ENCODE peak calls at places on chromosomes 1 and 21, in nine cellular contexts. L is mucosa of descending colon; U is HT1080; P is heart left ventricle; B is right cardiac atrium; Y is stimulated activated CD4-positive, alpha-beta T cell treated with anti-CD3 and anti-CD28 coated beads, Interleukin-12 subunit alpha, Interleukin-12 subunit beta, amount 100 ng/mL, for 4 hours; C is body of pancreas; I is NAMALWA; Z is ELF-1. D is an unnamed sample.

GRCh38 chr1:174789399-174789798 is 210.3 kb upstream of the CACYBP start:
- DNase-seq in L (no peak), U (peak), Y (no peak), I (no peak), B (no peak), C (no peak), Z (no peak), P (no peak), D (no peak)

GRCh38 chr1:36101546-36101945 is 12.9 kb downstream of the ADPRS start:
- DNase-seq in P (no peak), Y (no peak), B (peak), Z (no peak), C (no peak), I (no peak), U (no peak), L (no peak), D (no peak)

GRCh38 chr1:210445485-210445884 is 116.8 kb downstream of the HHAT start:
- DNase-seq in P (no peak), Y (no peak), I (no peak), Z (no peak), L (no peak), B (no peak), C (no peak), U (no peak), D (no peak)

GRCh38 chr1:29466258-29466657 is 229.9 kb downstream of the PTPRU start:
- DNase-seq in L (no peak), I (no peak), B (no peak), C (no peak), P (no peak), Y (no peak), Z (no peak), U (no peak), D (no peak)

GRCh38 chr1:94746635-94747525 is 73.3 kb upstream of the SLC44A3 start:
- DNase-seq in U (no peak), C (peak), B (peak), P (no peak), Y (no peak), Z (peak), L (no peak), I (no peak), D (no peak)

GRCh38 chr1:9842073-9842711 is 18.4 kb upstream of the CLSTN1 start:
- DNase-seq in Y (no peak), U (no peak), B (no peak), L (peak), I (no peak), C (no peak), P (no peak), Z (no peak), D (no peak)

GRCh38 chr21:45699251-45699942 is 55.9 kb downstream of the PCBP3 start:
- DNase-seq in U (no peak), Y (no peak), L (no peak), C (no peak), I (no peak), Z (no peak), P (no peak), B (no peak), D (no peak)

GRCh38 chr21:40680311-40680710 is 166.6 kb downstream of the DSCAM start:
- DNase-seq in I (no peak), P (no peak), C (no peak), U (no peak), L (no peak), B (no peak), Z (no peak), Y (no peak), D (no peak)

GRCh38 chr1:231020139-231020601 is 19.9 kb downstream of the FAM89A start:
- DNase-seq in L (no peak), U (peak), Y (no peak), C (no peak), B (no peak), P (no peak), Z (no peak), I (no peak), D (peak)

GRCh38 chr1:94061513-94062443 is 59.2 kb downstream of the ABCA4 start:
- DNase-seq in Z (peak), P (peak), Y (peak), C (peak), L (no peak), I (peak), B (peak), U (peak), D (peak)

GRCh38 chr1:113616201-113616600 is 143.1 kb downstream of the PHTF1 start:
- DNase-seq in Y (no peak), B (no peak), I (no peak), U (peak), P (no peak), C (no peak), L (no peak), Z (no peak), D (no peak)

GRCh38 chr1:27029517-27029916 is 16.9 kb upstream of the TENT5B start:
- DNase-seq in Z (no peak), I (no peak), L (no peak), U (no peak), C (no peak), B (no peak), P (no peak), Y (no peak), D (no peak)

GRCh38 chr1:145879775-145880174 is 5.9 kb downstream of the ANKRD35 start:
- DNase-seq in B (no peak), L (no peak), Y (no peak), C (no peak), Z (peak), U (no peak), I (no peak), P (no peak), D (no peak)

GRCh38 chr1:165875171-165875570 is 47.8 kb downstream of the UCK2 start:
- DNase-seq in B (no peak), Y (no peak), L (no peak), Z (no peak), P (no peak), U (no peak), I (no peak), C (peak), D (no peak)

GRCh38 chr1:228989992-228990827 is 254.9 kb downstream of the RHOU start:
- DNase-seq in Y (no peak), P (peak), L (peak), C (peak), Z (peak), U (no peak), B (peak), I (peak), D (peak)

GRCh38 chr1:155485945-155486344 is 76.7 kb downstream of the ASH1L start:
- DNase-seq in C (no peak), Z (no peak), Y (no peak), I (peak), P (no peak), B (no peak), U (no peak), L (no peak), D (no peak)

GRCh38 chr1:68317543-68317942 is 85.2 kb upstream of the WLS start:
- DNase-seq in L (no peak), C (no peak), P (no peak), Y (no peak), B (no peak), I (no peak), Z (no peak), U (no peak), D (no peak)

GRCh38 chr1:18464665-18465050 is 16.1 kb upstream of the KLHDC7A start:
- DNase-seq in U (no peak), Y (no peak), C (peak), P (no peak), B (no peak), L (peak), I (no peak), Z (no peak), D (peak)

GRCh38 chr1:109443476-109443875 is 17.2 kb upstream of the PSMA5 start:
- DNase-seq in U (no peak), B (no peak), C (no peak), L (no peak), I (no peak), Z (peak), P (no peak), Y (no peak), D (no peak)

GRCh38 chr1:173508541-173508940 is 31.4 kb downstream of the PRDX6 start:
- DNase-seq in P (no peak), L (no peak), C (no peak), Y (no peak), U (peak), B (no peak), Z (no peak), I (no peak), D (no peak)

GRCh38 chr1:195462646-195463045 is 1145.6 kb downstream of the KCNT2 start:
- DNase-seq in I (no peak), L (no peak), B (no peak), Z (no peak), C (no peak), P (no peak), U (no peak), Y (no peak), D (no peak)

GRCh38 chr1:205410581-205411298 is 11.1 kb downstream of the LEMD1 start:
- DNase-seq in I (no peak), U (no peak), C (no peak), B (no peak), Y (no peak), L (no peak), Z (no peak), P (no peak), D (no peak)

GRCh38 chr1:208132287-208132882 is 111.8 kb downstream of the PLXNA2 start:
- DNase-seq in B (peak), I (peak), U (peak), P (peak), L (peak), Z (peak), Y (peak), C (peak), D (peak)

GRCh38 chr1:89149229-89149628 is 23.3 kb upstream of the GBP2 start:
- DNase-seq in Y (no peak), C (peak), P (no peak), U (peak), B (peak), L (no peak), I (no peak), Z (peak), D (no peak)

GRCh38 chr1:27528701-27529637 is 39.0 kb upstream of the WASF2 start:
- DNase-seq in P (peak), Y (no peak), U (no peak), B (peak), L (peak), C (peak), I (peak), Z (peak), D (no peak)

GRCh38 chr1:209561561-209561960 is 22.0 kb upstream of the CAMK1G start:
- DNase-seq in L (no peak), B (no peak), P (no peak), C (no peak), Z (no peak), I (no peak), Y (no peak), U (no peak), D (no peak)

GRCh38 chr1:53899206-53899628 is 5.2 kb downstream of the DIO1 start:
- DNase-seq in Y (no peak), L (no peak), P (no peak), B (peak), I (no peak), Z (no peak), C (peak), U (no peak), D (no peak)

GRCh38 chr1:199116488-199116887 is 477.6 kb downstream of the PTPRC start:
- DNase-seq in C (no peak), U (no peak), I (no peak), L (no peak), Y (no peak), Z (no peak), P (no peak), B (no peak), D (no peak)

GRCh38 chr1:20403423-20404145 is 82.4 kb downstream of the CAMK2N1 start:
- DNase-seq in C (no peak), B (no peak), P (no peak), I (no peak), L (no peak), Z (no peak), U (no peak), Y (no peak), D (no peak)

GRCh38 chr1:164958995-164959788 is 397.3 kb downstream of the LMX1A start:
- DNase-seq in Y (no peak), B (no peak), C (no peak), I (no peak), U (no peak), L (no peak), P (no peak), Z (no peak), D (no peak)

GRCh38 chr1:223628233-223628632 is 37.3 kb downstream of the CAPN8 start:
- DNase-seq in B (peak), C (peak), Y (peak), L (no peak), U (peak), I (peak), P (no peak), Z (peak), D (peak)

GRCh38 chr1:206521002-206521585 is 13.8 kb downstream of the RASSF5 start:
- DNase-seq in I (no peak), Y (no peak), Z (no peak), L (no peak), P (no peak), C (peak), B (no peak), U (no peak), D (no peak)

GRCh38 chr1:38246955-38247952 is 200.7 kb upstream of the POU3F1 start:
- DNase-seq in B (no peak), I (no peak), Y (no peak), P (no peak), C (no peak), U (no peak), Z (no peak), L (no peak), D (no peak)

GRCh38 chr1:204476563-204476962 is 18.0 kb downstream of the PIK3C2B start:
- DNase-seq in I (no peak), P (no peak), Y (no peak), C (no peak), Z (no peak), U (no peak), B (no peak), L (no peak), D (no peak)